ENCODE peak calls at places on chromosomes 3 and 15, in four cellular contexts. C, U, H and W are unnamed samples. For H3K36me3, the result is how much of the 10 kb centered on the place peaks cover.

GRCh38 chr3:159825216-159825854 is 163.3 kb upstream of the IL12A start:
- DNase-seq in C (no peak), U (no peak), H (no peak), W (no peak)

GRCh38 chr3:175149675-175150074 is 290.5 kb downstream of the NAALADL2 start:
- DNase-seq in C (peak), U (no peak), H (peak), W (no peak)

GRCh38 chr15:78212546-78213424 is 21.6 kb downstream of the ACSBG1 start:
- DNase-seq in C (peak), U (peak), H (no peak), W (peak)

GRCh38 chr15:78100886-78101285 is 8.5 kb downstream of the SH2D7 start:
- DNase-seq in C (no peak), U (no peak), H (no peak), W (no peak)

GRCh38 chr3:39378092-39378491 is 5.1 kb upstream of the SLC25A38 start:
- DNase-seq in C (peak), U (peak), H (no peak), W (no peak)

GRCh38 chr15:31435256-31435781 is 108.7 kb downstream of the KLF13 start:
- DNase-seq in C (peak), U (peak), H (peak), W (peak)

GRCh38 chr3:50263443-50264388 is 5.2 kb upstream of the SEMA3B start:
- DNase-seq in C (peak), U (no peak), H (no peak), W (no peak)

GRCh38 chr3:39376929-39377634 is 6.1 kb upstream of the SLC25A38 start:
- DNase-seq in C (no peak), U (peak), H (no peak), W (no peak)

DNA sequence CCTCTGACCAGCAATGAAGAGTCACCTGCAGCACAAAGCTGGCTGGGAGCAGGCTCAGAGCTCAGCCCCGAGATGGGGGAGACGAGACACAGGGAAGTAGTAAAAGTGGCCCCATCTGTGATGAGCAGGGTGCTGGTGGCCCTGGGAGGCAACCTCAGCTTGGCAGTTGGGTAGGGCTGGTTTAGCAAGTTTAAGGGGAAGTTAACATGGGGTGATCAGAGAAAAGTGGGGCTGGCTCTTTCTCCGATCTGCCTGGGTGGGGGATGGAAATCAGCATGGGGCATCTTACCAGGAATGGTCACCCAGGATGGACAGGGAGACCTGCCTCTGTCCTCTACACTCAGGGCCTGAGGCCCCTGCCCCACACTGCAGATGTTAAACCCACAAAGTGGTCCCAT is 29.9 kb upstream of the SFMBT1 start:
- DNase-seq in C (no peak), U (no peak), H (no peak), W (no peak)
- TF ChIP-seq HDAC6 in C (no peak), U (no peak), H (no peak), W (no peak)

GRCh38 chr3:152448091-152448490 is 179.4 kb downstream of the MBNL1 start:
- DNase-seq in C (no peak), U (no peak), H (no peak), W (no peak)

GRCh38 chr3:152445227-152445626 is 176.5 kb downstream of the MBNL1 start:
- DNase-seq in C (peak), U (no peak), H (no peak), W (no peak)

GRCh38 chr3:152446495-152446894 is 177.8 kb downstream of the MBNL1 start:
- DNase-seq in C (no peak), U (no peak), H (no peak), W (no peak)

GRCh38 chr3:152444029-152444641 is 175.4 kb downstream of the MBNL1 start:
- DNase-seq in C (peak), U (no peak), H (peak), W (no peak)

GRCh38 chr3:152447509-152447908 is 178.8 kb downstream of the MBNL1 start:
- DNase-seq in C (no peak), U (no peak), H (no peak), W (no peak)
- H3K36me3 ChIP-seq in C (under half), U (half or more), H (under half), W (under half)

DNA sequence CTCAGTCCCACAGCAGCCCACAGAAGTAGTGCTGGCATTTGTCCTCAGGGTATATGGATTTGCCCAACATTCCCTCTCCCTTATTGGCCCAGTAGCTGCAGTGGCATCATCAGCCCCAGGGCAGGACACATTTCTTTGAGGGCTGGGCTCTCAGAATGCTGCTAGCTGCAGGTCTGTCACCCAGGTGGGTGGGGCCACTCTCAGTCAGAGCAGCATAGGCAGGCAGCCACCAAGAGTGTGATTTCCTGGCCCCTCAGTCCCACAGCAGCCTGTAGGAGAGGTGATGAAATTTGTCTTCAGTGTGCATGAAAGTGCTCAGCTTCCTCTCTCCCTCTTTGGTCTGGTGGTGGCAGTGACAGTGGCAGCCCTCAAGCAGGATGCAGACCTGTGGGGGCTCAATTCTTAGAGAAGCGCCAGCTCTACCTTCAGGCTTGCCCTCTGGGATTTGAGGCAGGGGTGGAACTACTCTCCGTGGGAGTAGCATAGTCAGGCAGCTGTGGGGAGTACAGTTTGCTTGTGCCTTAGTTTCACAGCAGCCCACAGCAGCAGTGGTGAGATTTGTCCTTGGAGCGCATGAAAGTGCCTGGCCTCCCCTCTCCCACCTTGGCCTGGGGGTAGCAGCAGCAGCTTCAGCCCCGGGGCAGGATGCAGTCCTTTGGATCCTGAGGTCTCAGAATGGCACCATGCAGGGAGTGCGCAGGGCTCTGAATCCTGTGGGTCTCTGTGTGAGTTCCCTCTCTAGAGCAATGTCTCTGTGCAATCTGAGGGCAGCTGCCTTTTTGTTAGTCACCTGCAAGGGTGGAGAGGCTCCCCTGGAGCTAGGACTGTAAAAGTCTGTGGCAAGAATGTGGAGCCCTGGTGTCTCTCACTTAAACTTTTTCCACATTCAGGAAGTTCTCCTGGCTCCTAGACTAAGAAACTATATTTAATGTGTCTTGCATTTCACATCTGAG is 1229.1 kb downstream of the ROBO2 start:
- DNase-seq in C (no peak), U (no peak), H (no peak), W (peak)
- TF ChIP-seq HDAC6 in C (no peak), U (no peak), H (no peak), W (no peak)

DNA sequence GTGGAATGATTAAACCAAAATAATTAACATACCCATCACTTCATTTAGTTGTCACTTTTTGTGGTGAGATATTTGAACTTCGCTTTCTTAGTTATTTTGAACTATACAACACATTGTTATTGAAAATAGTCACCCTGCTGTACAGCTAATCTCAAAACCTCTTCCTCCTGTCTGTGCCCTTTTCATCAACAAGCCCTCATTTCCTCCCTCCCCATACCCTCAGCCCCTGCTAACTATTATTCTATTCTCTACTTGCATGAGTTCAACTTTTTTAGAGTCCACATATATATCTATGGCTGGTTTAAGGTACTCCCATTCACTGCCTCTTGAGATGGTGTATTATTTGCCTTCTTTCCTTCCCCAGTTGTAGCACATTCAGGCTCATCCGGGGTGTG is 32.2 kb downstream of the COL8A1 start:
- DNase-seq in C (no peak), U (no peak), H (no peak), W (no peak)
- H3K36me3 ChIP-seq in C (under half), U (under half), H (under half), W (under half)